ENCODE peak calls at places on chromosomes 6 and 20, in six cellular contexts. One of them, this sample, is unnamed.

GRCh38 chr6:138538390-138539031 is 39.2 kb upstream of the NHSL1 start:
- DNase-seq in fibroblast of villous mesenchyme: peak
- DNase-seq in brain microvascular endothelial cell: peak
- DNase-seq in A673: no peak
- DNase-seq in kidney: no peak
- DNase-seq in choroid plexus epithelial cell: peak
- DNase-seq in this sample: no peak

GRCh38 chr6:111482959-111483735 is at the start of gene REV3L:
- DNase-seq in fibroblast of villous mesenchyme: peak
- DNase-seq in brain microvascular endothelial cell: peak
- DNase-seq in A673: peak
- DNase-seq in kidney: peak
- DNase-seq in choroid plexus epithelial cell: peak
- DNase-seq in this sample: peak

GRCh38 chr20:1299522-1299921 is 29.4 kb downstream of the SDCBP2 start:
- DNase-seq in fibroblast of villous mesenchyme: no peak
- DNase-seq in brain microvascular endothelial cell: no peak
- DNase-seq in A673: no peak
- DNase-seq in kidney: peak
- DNase-seq in choroid plexus epithelial cell: no peak
- DNase-seq in this sample: no peak

GRCh38 chr6:137846772-137847313 is 20.2 kb upstream of the TNFAIP3 start:
- DNase-seq in fibroblast of villous mesenchyme: no peak
- DNase-seq in brain microvascular endothelial cell: no peak
- DNase-seq in A673: no peak
- DNase-seq in kidney: peak
- DNase-seq in choroid plexus epithelial cell: no peak
- DNase-seq in this sample: no peak

GRCh38 chr20:12723811-12724210 is 285.0 kb upstream of the SPTLC3 start:
- DNase-seq in fibroblast of villous mesenchyme: no peak
- DNase-seq in brain microvascular endothelial cell: no peak
- DNase-seq in A673: no peak
- DNase-seq in kidney: no peak
- DNase-seq in choroid plexus epithelial cell: no peak
- DNase-seq in this sample: no peak

GRCh38 chr20:18527836-18528235 is 20.1 kb downstream of the SEC23B start:
- DNase-seq in fibroblast of villous mesenchyme: no peak
- DNase-seq in brain microvascular endothelial cell: peak
- DNase-seq in A673: no peak
- DNase-seq in kidney: no peak
- DNase-seq in choroid plexus epithelial cell: peak
- DNase-seq in this sample: no peak

GRCh38 chr20:23229989-23230388 is 120.6 kb upstream of the NXT1 start:
- DNase-seq in fibroblast of villous mesenchyme: no peak
- DNase-seq in brain microvascular endothelial cell: no peak
- DNase-seq in A673: no peak
- DNase-seq in kidney: no peak
- DNase-seq in choroid plexus epithelial cell: no peak
- DNase-seq in this sample: no peak

GRCh38 chr20:50144362-50144761 is 9.2 kb downstream of the PEDS1 start:
- DNase-seq in fibroblast of villous mesenchyme: peak
- DNase-seq in brain microvascular endothelial cell: peak
- DNase-seq in A673: no peak
- DNase-seq in kidney: no peak
- DNase-seq in choroid plexus epithelial cell: peak
- DNase-seq in this sample: no peak

GRCh38 chr6:85362652-85363310 is 87.1 kb upstream of the NT5E start:
- DNase-seq in fibroblast of villous mesenchyme: peak
- DNase-seq in brain microvascular endothelial cell: no peak
- DNase-seq in A673: no peak
- DNase-seq in kidney: no peak
- DNase-seq in choroid plexus epithelial cell: peak
- DNase-seq in this sample: no peak

GRCh38 chr20:38581013-38581412 is at the start of gene ADIG:
- DNase-seq in fibroblast of villous mesenchyme: no peak
- DNase-seq in brain microvascular endothelial cell: no peak
- DNase-seq in A673: no peak
- DNase-seq in kidney: peak
- DNase-seq in choroid plexus epithelial cell: no peak
- DNase-seq in this sample: no peak

GRCh38 chr6:128112494-128112893 is 211.6 kb upstream of the THEMIS start:
- DNase-seq in fibroblast of villous mesenchyme: peak
- DNase-seq in brain microvascular endothelial cell: no peak
- DNase-seq in A673: peak
- DNase-seq in kidney: no peak
- DNase-seq in choroid plexus epithelial cell: peak
- DNase-seq in this sample: no peak

GRCh38 chr20:45111799-45112471 is 3.0 kb downstream of the WFDC5 start:
- DNase-seq in fibroblast of villous mesenchyme: peak
- DNase-seq in brain microvascular endothelial cell: no peak
- DNase-seq in A673: peak
- DNase-seq in kidney: no peak
- DNase-seq in choroid plexus epithelial cell: peak
- DNase-seq in this sample: no peak

GRCh38 chr6:56491606-56492328 is 150.9 kb downstream of the DST start:
- DNase-seq in fibroblast of villous mesenchyme: peak
- DNase-seq in brain microvascular endothelial cell: peak
- DNase-seq in A673: no peak
- DNase-seq in kidney: no peak
- DNase-seq in choroid plexus epithelial cell: peak
- DNase-seq in this sample: no peak

GRCh38 chr6:28393912-28394662 is 5.5 kb downstream of the ZSCAN12 start:
- DNase-seq in fibroblast of villous mesenchyme: peak
- DNase-seq in brain microvascular endothelial cell: peak
- DNase-seq in A673: peak
- DNase-seq in kidney: no peak
- DNase-seq in choroid plexus epithelial cell: peak
- DNase-seq in this sample: no peak

GRCh38 chr6:24775520-24776058 is 852 bp downstream of the GMNN start:
- DNase-seq in fibroblast of villous mesenchyme: peak
- DNase-seq in brain microvascular endothelial cell: peak
- DNase-seq in A673: peak
- DNase-seq in kidney: no peak
- DNase-seq in choroid plexus epithelial cell: peak
- DNase-seq in this sample: no peak

GRCh38 chr6:78883651-78884050 is 16.3 kb downstream of the IRAK1BP1 start:
- DNase-seq in fibroblast of villous mesenchyme: no peak
- DNase-seq in brain microvascular endothelial cell: no peak
- DNase-seq in A673: no peak
- DNase-seq in kidney: no peak
- DNase-seq in choroid plexus epithelial cell: no peak
- DNase-seq in this sample: no peak

GRCh38 chr6:168559574-168560098 is 118.7 kb downstream of the SMOC2 start:
- DNase-seq in fibroblast of villous mesenchyme: no peak
- DNase-seq in brain microvascular endothelial cell: no peak
- DNase-seq in A673: no peak
- DNase-seq in kidney: no peak
- DNase-seq in choroid plexus epithelial cell: no peak
- DNase-seq in this sample: no peak

GRCh38 chr20:47480239-47480638 is 21.4 kb upstream of the NCOA3 start:
- DNase-seq in fibroblast of villous mesenchyme: no peak
- DNase-seq in brain microvascular endothelial cell: no peak
- DNase-seq in A673: no peak
- DNase-seq in kidney: no peak
- DNase-seq in choroid plexus epithelial cell: no peak
- DNase-seq in this sample: no peak

GRCh38 chr6:124819340-124819739 is 142.9 kb upstream of the RNF217 start:
- DNase-seq in fibroblast of villous mesenchyme: no peak
- DNase-seq in brain microvascular endothelial cell: no peak
- DNase-seq in A673: no peak
- DNase-seq in kidney: no peak
- DNase-seq in choroid plexus epithelial cell: no peak
- DNase-seq in this sample: no peak

GRCh38 chr6:33838979-33839378 is 35.2 kb upstream of the MLN start:
- DNase-seq in fibroblast of villous mesenchyme: no peak
- DNase-seq in brain microvascular endothelial cell: no peak
- DNase-seq in A673: no peak
- DNase-seq in kidney: no peak
- DNase-seq in choroid plexus epithelial cell: no peak
- DNase-seq in this sample: no peak

GRCh38 chr6:135141728-135142127 is 39.4 kb upstream of the MYB start:
- DNase-seq in fibroblast of villous mesenchyme: no peak
- DNase-seq in brain microvascular endothelial cell: no peak
- DNase-seq in A673: no peak
- DNase-seq in kidney: no peak
- DNase-seq in choroid plexus epithelial cell: no peak
- DNase-seq in this sample: no peak

GRCh38 chr20:50727792-50728485 is 3.4 kb upstream of the PARD6B start:
- DNase-seq in fibroblast of villous mesenchyme: no peak
- DNase-seq in brain microvascular endothelial cell: no peak
- DNase-seq in A673: no peak
- DNase-seq in kidney: no peak
- DNase-seq in choroid plexus epithelial cell: no peak
- DNase-seq in this sample: no peak

GRCh38 chr6:44569931-44570385 is 182.5 kb downstream of the CDC5L start:
- DNase-seq in fibroblast of villous mesenchyme: no peak
- DNase-seq in brain microvascular endothelial cell: no peak
- DNase-seq in A673: no peak
- DNase-seq in kidney: peak
- DNase-seq in choroid plexus epithelial cell: no peak
- DNase-seq in this sample: peak

GRCh38 chr20:15814903-15815302 is 758.3 kb downstream of the KIF16B start:
- DNase-seq in fibroblast of villous mesenchyme: no peak
- DNase-seq in brain microvascular endothelial cell: peak
- DNase-seq in A673: no peak
- DNase-seq in kidney: no peak
- DNase-seq in choroid plexus epithelial cell: peak
- DNase-seq in this sample: no peak

GRCh38 chr20:10611357-10611756 is 62.4 kb downstream of the JAG1 start:
- DNase-seq in fibroblast of villous mesenchyme: peak
- DNase-seq in brain microvascular endothelial cell: peak
- DNase-seq in A673: peak
- DNase-seq in kidney: peak
- DNase-seq in choroid plexus epithelial cell: peak
- DNase-seq in this sample: no peak

GRCh38 chr6:35876902-35877301 is 44.0 kb downstream of the SRPK1 start:
- DNase-seq in fibroblast of villous mesenchyme: no peak
- DNase-seq in brain microvascular endothelial cell: no peak
- DNase-seq in A673: peak
- DNase-seq in kidney: no peak
- DNase-seq in choroid plexus epithelial cell: no peak
- DNase-seq in this sample: no peak

GRCh38 chr20:38337561-38338140 is 8.6 kb upstream of the LBP start:
- DNase-seq in fibroblast of villous mesenchyme: peak
- DNase-seq in brain microvascular endothelial cell: peak
- DNase-seq in A673: peak
- DNase-seq in kidney: no peak
- DNase-seq in choroid plexus epithelial cell: no peak
- DNase-seq in this sample: peak

GRCh38 chr20:62053465-62054196 is 12.1 kb downstream of the TAF4 start:
- DNase-seq in fibroblast of villous mesenchyme: no peak
- DNase-seq in brain microvascular endothelial cell: no peak
- DNase-seq in A673: no peak
- DNase-seq in kidney: no peak
- DNase-seq in choroid plexus epithelial cell: no peak
- DNase-seq in this sample: no peak

GRCh38 chr6:1297746-1298145 is 14.2 kb upstream of the FOXQ1 start:
- DNase-seq in fibroblast of villous mesenchyme: peak
- DNase-seq in brain microvascular endothelial cell: no peak
- DNase-seq in A673: no peak
- DNase-seq in kidney: no peak
- DNase-seq in choroid plexus epithelial cell: peak
- DNase-seq in this sample: no peak
- TF ChIP-seq CTCF in fibroblast of villous mesenchyme: no peak
- TF ChIP-seq CTCF in brain microvascular endothelial cell: no peak
- TF ChIP-seq CTCF in A673: no peak
- TF ChIP-seq CTCF in kidney: no peak
- TF ChIP-seq CTCF in choroid plexus epithelial cell: no peak
- TF ChIP-seq CTCF in this sample: no peak

DNA sequence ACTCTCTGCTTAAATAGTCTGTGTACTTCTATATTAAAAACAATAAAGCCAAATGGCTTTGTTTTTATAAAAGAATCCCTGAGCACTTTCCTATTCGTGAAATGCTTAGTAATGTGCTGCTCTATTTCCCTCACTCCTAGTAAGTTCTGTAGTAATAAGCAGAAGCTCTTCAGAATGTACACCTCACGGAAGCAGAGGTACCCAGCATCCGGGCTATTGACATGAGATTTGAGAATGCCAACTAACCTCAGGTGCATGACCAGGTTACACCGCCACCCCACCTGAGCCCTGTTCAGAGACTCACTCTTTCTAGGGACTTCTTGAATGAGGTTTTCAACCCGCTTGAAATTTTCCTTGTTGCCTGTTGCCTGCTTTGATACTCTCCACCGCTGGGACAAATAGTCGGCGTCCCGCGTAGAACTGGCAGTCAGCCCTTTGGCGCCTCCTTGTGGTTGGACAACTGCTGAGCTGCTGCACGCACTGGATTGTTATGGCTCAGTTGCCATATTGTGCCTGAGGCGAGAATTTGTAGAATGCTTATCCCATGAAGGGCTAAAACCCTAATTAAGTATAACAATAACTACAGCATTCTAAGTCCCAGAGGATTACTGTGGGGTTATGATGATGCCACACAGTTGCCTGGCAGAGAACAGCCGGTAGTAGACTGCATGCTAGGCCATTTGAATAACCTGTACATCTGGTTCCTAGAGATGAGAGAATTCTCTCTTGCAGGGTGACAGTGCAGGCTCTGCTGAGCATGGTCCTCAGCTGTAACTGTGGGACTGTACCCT is 95.4 kb downstream of the KHDC1L start:
- DNase-seq in fibroblast of villous mesenchyme: peak
- DNase-seq in brain microvascular endothelial cell: peak
- DNase-seq in A673: peak
- DNase-seq in kidney: peak
- DNase-seq in choroid plexus epithelial cell: peak
- DNase-seq in this sample: peak
- H3K4me3 ChIP-seq in fibroblast of villous mesenchyme: no peak
- H3K4me3 ChIP-seq in brain microvascular endothelial cell: no peak
- H3K4me3 ChIP-seq in A673: no peak
- H3K4me3 ChIP-seq in kidney: no peak
- H3K4me3 ChIP-seq in choroid plexus epithelial cell: no peak
- H3K4me3 ChIP-seq in this sample: no peak

GRCh38 chr20:52242237-52243230 is 51.0 kb upstream of the ZFP64 start:
- DNase-seq in fibroblast of villous mesenchyme: peak
- DNase-seq in brain microvascular endothelial cell: no peak
- DNase-seq in A673: peak
- DNase-seq in kidney: no peak
- DNase-seq in choroid plexus epithelial cell: peak
- DNase-seq in this sample: no peak
- TF ChIP-seq CTCF in fibroblast of villous mesenchyme: peak
- TF ChIP-seq CTCF in brain microvascular endothelial cell: peak
- TF ChIP-seq CTCF in A673: peak
- TF ChIP-seq CTCF in kidney: peak
- TF ChIP-seq CTCF in choroid plexus epithelial cell: peak
- TF ChIP-seq CTCF in this sample: peak

GRCh38 chr20:63533388-63533787 is 3.8 kb downstream of the PTK6 start:
- DNase-seq in fibroblast of villous mesenchyme: no peak
- DNase-seq in brain microvascular endothelial cell: no peak
- DNase-seq in A673: no peak
- DNase-seq in kidney: no peak
- DNase-seq in choroid plexus epithelial cell: no peak
- DNase-seq in this sample: no peak
- H3K4me3 ChIP-seq in fibroblast of villous mesenchyme: no peak
- H3K4me3 ChIP-seq in brain microvascular endothelial cell: no peak
- H3K4me3 ChIP-seq in A673: no peak
- H3K4me3 ChIP-seq in kidney: no peak
- H3K4me3 ChIP-seq in choroid plexus epithelial cell: no peak
- H3K4me3 ChIP-seq in this sample: no peak

This sample was measured in LNCaP clone FGC.